ENCODE peak calls at places on chromosomes 4 and X, in seven cellular contexts. E is bronchial epithelial cell; V is GM13976; Q is IMR-90; O is thoracic aorta; B is brain microvascular endothelial cell; X is CD4-positive, alpha-beta T cell. M is an unnamed sample.

GRCh38 chrX:8663325-8663724 is 68.6 kb downstream of the ANOS1 start:
- DNase-seq in O (no peak), E (peak; percentile 18), X (no peak), Q (no peak), V (no peak), B (peak; percentile 2), M (no peak)

GRCh38 chrX:45621356-45622041 is 420.8 kb upstream of the DIPK2B start:
- DNase-seq in E (peak; percentile 92), V (no peak), B (peak; percentile 22), O (no peak), X (no peak), Q (peak; percentile 80), M (no peak)

GRCh38 chr4:63787326-63787725 is 621.9 kb downstream of the TECRL start:
- DNase-seq in Q (no peak), V (no peak), E (no peak), X (no peak), B (no peak), O (no peak), M (no peak)

GRCh38 chrX:51976503-51976902 is 83.1 kb downstream of the MAGED1 start:
- DNase-seq in B (no peak), E (no peak), V (no peak), Q (no peak), X (no peak), O (no peak), M (no peak)

GRCh38 chr4:123073650-123074049 is 151.3 kb upstream of the NUDT6 start:
- DNase-seq in Q (no peak), X (no peak), O (no peak), B (no peak), E (peak; percentile 7), V (no peak), M (no peak)

GRCh38 chr4:101282076-101282844 is 65.1 kb downstream of the PPP3CA start:
- DNase-seq in V (no peak), E (no peak), Q (no peak), B (no peak), X (no peak), O (no peak), M (no peak)

GRCh38 chrX:11430266-11430665 is 137.1 kb downstream of the AMELX start:
- DNase-seq in B (no peak), X (no peak), V (no peak), Q (peak; percentile 23), O (no peak), E (peak; percentile 67), M (no peak)

GRCh38 chr4:78585633-78586032 is 34.1 kb downstream of the ANXA3 start:
- DNase-seq in B (no peak), Q (peak; percentile 86), V (no peak), O (no peak), X (no peak), E (no peak), M (no peak)

GRCh38 chr4:7964459-7964858 is 24.8 kb upstream of the AFAP1 start:
- DNase-seq in X (peak; percentile 20), E (no peak), O (no peak), B (no peak), V (peak; percentile 69), Q (no peak), M (no peak)

GRCh38 chr4:128355301-128355700 is 67.7 kb upstream of the PGRMC2 start:
- DNase-seq in E (no peak), X (no peak), V (no peak), O (no peak), Q (no peak), B (no peak), M (no peak)

GRCh38 chr4:114146947-114147618 is 167.6 kb upstream of the ARSJ start:
- DNase-seq in B (no peak), X (no peak), V (no peak), O (no peak), Q (no peak), E (no peak), M (no peak)

GRCh38 chr4:186037692-186038658 is 31.0 kb upstream of the TLR3 start:
- DNase-seq in O (no peak), Q (peak; percentile 80), X (no peak), V (peak; percentile 66), B (peak; percentile 73), E (peak; percentile 79), M (no peak)

GRCh38 chr4:165631208-165631894 is 241.7 kb upstream of the TLL1 start:
- DNase-seq in B (no peak), Q (no peak), X (no peak), O (no peak), E (peak; percentile 90), V (no peak), M (no peak)

GRCh38 chrX:117990438-117990837 is 126.2 kb downstream of the KLHL13 start:
- DNase-seq in V (no peak), B (no peak), X (no peak), E (peak; percentile 85), Q (peak; percentile 88), O (no peak), M (no peak)

GRCh38 chr4:122003335-122003734 is 51.5 kb upstream of the TRPC3 start:
- DNase-seq in O (no peak), E (peak; percentile 27), V (peak; percentile 14), X (peak; percentile 2), Q (no peak), B (peak; percentile 22), M (no peak)
- TF ChIP-seq CTCF in O (peak; percentile 13), E (peak; percentile 40), V (no peak), X (no peak), Q (peak; percentile 18), B (peak; percentile 55), M (no peak)

GRCh38 chr4:40595981-40596380 is 33.7 kb downstream of the RBM47 start:
- DNase-seq in E (no peak), B (no peak), X (no peak), O (no peak), Q (no peak), V (no peak), M (no peak)
- TF ChIP-seq CTCF in E (no peak), B (no peak), X (no peak), O (no peak), Q (no peak), V (no peak), M (no peak)

GRCh38 chr4:177441061-177441802 is 1.0 kb downstream of the AGA start:
- DNase-seq in O (no peak), B (no peak), E (peak; percentile 37), X (no peak), Q (peak; percentile 28), V (peak; percentile 26), M (no peak)
- TF ChIP-seq CTCF in O (no peak), B (peak; percentile 13), E (peak; percentile 25), X (no peak), Q (no peak), V (no peak), M (no peak)

GRCh38 chrX:115898382-115899001 is 272.1 kb upstream of the AGTR2 start:
- DNase-seq in E (no peak), V (peak; percentile 45), B (no peak), O (no peak), Q (peak; percentile 29), X (no peak), M (peak; percentile 55)
- TF ChIP-seq CTCF in E (no peak), V (peak; percentile 32), B (no peak), O (no peak), Q (peak; percentile 20), X (no peak), M (peak; percentile 59)

DNA sequence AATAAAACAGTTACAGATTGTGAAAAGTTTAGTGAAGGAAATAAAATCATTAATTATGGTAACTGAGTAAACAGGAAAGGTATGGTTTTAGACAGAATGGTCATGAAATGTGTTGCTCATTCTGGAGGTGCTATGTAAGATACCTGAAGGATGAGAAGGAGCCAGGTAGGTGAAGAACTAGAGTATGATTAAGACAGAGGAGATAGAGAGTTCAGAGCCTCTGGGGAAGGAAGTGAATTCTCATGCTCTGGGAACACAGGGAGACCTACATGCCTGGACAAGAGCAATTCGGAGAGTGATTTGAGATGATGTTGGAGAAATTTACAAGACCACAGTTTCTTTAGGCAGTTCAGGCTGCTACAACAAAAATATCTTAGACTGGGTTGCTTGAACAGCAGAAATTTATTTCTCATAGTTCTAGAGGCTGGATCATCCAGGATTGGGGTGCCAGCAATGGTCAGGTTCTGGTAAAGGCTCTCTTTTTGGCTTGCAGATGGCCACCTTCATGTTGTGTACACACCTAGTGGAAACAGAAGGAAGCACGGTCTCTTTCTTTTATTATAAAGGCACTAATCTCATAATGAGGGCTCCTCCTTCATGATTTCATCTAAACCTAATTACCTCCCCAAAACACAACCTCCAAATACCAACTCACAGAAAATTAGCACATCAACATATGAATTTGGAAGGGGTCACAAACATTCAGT is 1416.1 kb downstream of the PCDH7 start:
- DNase-seq in X (no peak), B (no peak), E (peak; percentile 98), Q (no peak), O (no peak), V (no peak), M (no peak)
- TF ChIP-seq CTCF in X (no peak), B (peak; percentile 16), E (peak; percentile 44), Q (no peak), O (no peak), V (no peak), M (no peak)

GRCh38 chr4:70687821-70688794 is at the start of gene UTP3:
- DNase-seq in B (peak; percentile 98), V (peak; percentile 86), Q (peak; percentile 99), E (peak; percentile 98), X (peak; percentile 92), O (peak; percentile 80), M (peak; percentile 95)
- TF ChIP-seq CTCF in B (peak; percentile 97), V (peak; percentile 91), Q (peak; percentile 99), E (peak; percentile 97), X (peak; percentile 98), O (peak; percentile 89), M (peak; percentile 95)

GRCh38 chr4:81626851-81627250 is 155.1 kb upstream of the RASGEF1B start:
- DNase-seq in O (no peak), V (no peak), X (no peak), E (no peak), Q (no peak), B (no peak), M (no peak)
- TF ChIP-seq CTCF in O (no peak), V (no peak), X (no peak), E (no peak), Q (no peak), B (no peak), M (no peak)

M was measured in dorsolateral prefrontal cortex.